ENCODE peak calls at places on chromosomes 4 and X, in eight cellular contexts. One of them, this sample, is unnamed.

GRCh38 chrX:124033821-124034220 is 72.3 kb downstream of the STAG2 start:
- DNase-seq in glutamatergic neuron: no peak
- DNase-seq in mucosa of descending colon: no peak
- DNase-seq in pancreas: no peak
- DNase-seq in hepatocyte: no peak
- DNase-seq in HL-60: no peak
- DNase-seq in choroid plexus epithelial cell: peak; percentile 38
- DNase-seq in bronchial epithelial cell: peak; percentile 22
- DNase-seq in this sample: no peak

GRCh38 chr4:26048378-26048882 is 134.4 kb downstream of the SMIM20 start:
- DNase-seq in glutamatergic neuron: no peak
- DNase-seq in mucosa of descending colon: no peak
- DNase-seq in pancreas: no peak
- DNase-seq in hepatocyte: peak; percentile 68
- DNase-seq in HL-60: no peak
- DNase-seq in choroid plexus epithelial cell: peak; percentile 92
- DNase-seq in bronchial epithelial cell: peak; percentile 82
- DNase-seq in this sample: no peak

GRCh38 chrX:989959-990510 is 222.4 kb downstream of the CRLF2 start:
- DNase-seq in glutamatergic neuron: no peak
- DNase-seq in mucosa of descending colon: peak; percentile 37
- DNase-seq in pancreas: peak; percentile 83
- DNase-seq in hepatocyte: peak; percentile 48
- DNase-seq in HL-60: peak; percentile 97
- DNase-seq in choroid plexus epithelial cell: peak; percentile 94
- DNase-seq in bronchial epithelial cell: peak; percentile 67
- DNase-seq in this sample: no peak

GRCh38 chrX:39675619-39676018 is 422.1 kb downstream of the BCOR start:
- DNase-seq in glutamatergic neuron: no peak
- DNase-seq in mucosa of descending colon: no peak
- DNase-seq in pancreas: no peak
- DNase-seq in hepatocyte: no peak
- DNase-seq in HL-60: no peak
- DNase-seq in choroid plexus epithelial cell: no peak
- DNase-seq in bronchial epithelial cell: peak; percentile 12
- DNase-seq in this sample: no peak

GRCh38 chrX:14095702-14096101 is 66.0 kb upstream of the GEMIN8 start:
- DNase-seq in glutamatergic neuron: peak; percentile 53
- DNase-seq in mucosa of descending colon: peak; percentile 25
- DNase-seq in pancreas: peak; percentile 30
- DNase-seq in hepatocyte: peak; percentile 62
- DNase-seq in HL-60: peak; percentile 42
- DNase-seq in choroid plexus epithelial cell: peak; percentile 78
- DNase-seq in bronchial epithelial cell: peak; percentile 48
- DNase-seq in this sample: no peak

GRCh38 chr4:109611045-109611616 is 51.1 kb downstream of the MCUB start:
- DNase-seq in glutamatergic neuron: no peak
- DNase-seq in mucosa of descending colon: no peak
- DNase-seq in pancreas: no peak
- DNase-seq in hepatocyte: peak; percentile 9
- DNase-seq in HL-60: no peak
- DNase-seq in choroid plexus epithelial cell: peak; percentile 33
- DNase-seq in bronchial epithelial cell: no peak
- DNase-seq in this sample: no peak

GRCh38 chrX:31658360-31658759 is 586.5 kb upstream of the FTHL17 start:
- DNase-seq in glutamatergic neuron: no peak
- DNase-seq in mucosa of descending colon: no peak
- DNase-seq in pancreas: no peak
- DNase-seq in hepatocyte: peak; percentile 22
- DNase-seq in HL-60: no peak
- DNase-seq in choroid plexus epithelial cell: peak; percentile 46
- DNase-seq in bronchial epithelial cell: peak; percentile 29
- DNase-seq in this sample: no peak

GRCh38 chr4:37982736-37983135 is 22.5 kb downstream of the PTTG2 start:
- DNase-seq in glutamatergic neuron: no peak
- DNase-seq in mucosa of descending colon: no peak
- DNase-seq in pancreas: no peak
- DNase-seq in hepatocyte: no peak
- DNase-seq in HL-60: no peak
- DNase-seq in choroid plexus epithelial cell: no peak
- DNase-seq in bronchial epithelial cell: no peak
- DNase-seq in this sample: no peak

GRCh38 chr4:4502694-4503311 is 39.0 kb downstream of the STX18 start:
- DNase-seq in glutamatergic neuron: no peak
- DNase-seq in mucosa of descending colon: no peak
- DNase-seq in pancreas: no peak
- DNase-seq in hepatocyte: no peak
- DNase-seq in HL-60: no peak
- DNase-seq in choroid plexus epithelial cell: peak; percentile 90
- DNase-seq in bronchial epithelial cell: no peak
- DNase-seq in this sample: no peak

GRCh38 chrX:57453901-57454300 is 137.9 kb upstream of the ZXDB start:
- DNase-seq in glutamatergic neuron: no peak
- DNase-seq in mucosa of descending colon: no peak
- DNase-seq in pancreas: no peak
- DNase-seq in hepatocyte: no peak
- DNase-seq in HL-60: peak; percentile 19
- DNase-seq in choroid plexus epithelial cell: peak; percentile 9
- DNase-seq in bronchial epithelial cell: peak; percentile 30
- DNase-seq in this sample: no peak

GRCh38 chr4:163679189-163679588 is 184.7 kb downstream of the TMA16 start:
- DNase-seq in glutamatergic neuron: no peak
- DNase-seq in mucosa of descending colon: no peak
- DNase-seq in pancreas: no peak
- DNase-seq in hepatocyte: peak; percentile 13
- DNase-seq in HL-60: no peak
- DNase-seq in choroid plexus epithelial cell: peak; percentile 59
- DNase-seq in bronchial epithelial cell: peak; percentile 25
- DNase-seq in this sample: no peak

GRCh38 chrX:72107320-72107719 is 24.4 kb downstream of the RTL5 start:
- DNase-seq in glutamatergic neuron: no peak
- DNase-seq in mucosa of descending colon: no peak
- DNase-seq in pancreas: no peak
- DNase-seq in hepatocyte: no peak
- DNase-seq in HL-60: peak; percentile 67
- DNase-seq in choroid plexus epithelial cell: peak; percentile 24
- DNase-seq in bronchial epithelial cell: peak; percentile 75
- DNase-seq in this sample: no peak

GRCh38 chrX:68705986-68706385 is 58.5 kb downstream of the STARD8 start:
- DNase-seq in glutamatergic neuron: no peak
- DNase-seq in mucosa of descending colon: no peak
- DNase-seq in pancreas: no peak
- DNase-seq in hepatocyte: no peak
- DNase-seq in HL-60: no peak
- DNase-seq in choroid plexus epithelial cell: no peak
- DNase-seq in bronchial epithelial cell: no peak
- DNase-seq in this sample: no peak

GRCh38 chrX:11908371-11908770 is 150.3 kb downstream of the MSL3 start:
- DNase-seq in glutamatergic neuron: no peak
- DNase-seq in mucosa of descending colon: no peak
- DNase-seq in pancreas: no peak
- DNase-seq in hepatocyte: peak; percentile 11
- DNase-seq in HL-60: peak; percentile 8
- DNase-seq in choroid plexus epithelial cell: peak; percentile 51
- DNase-seq in bronchial epithelial cell: peak; percentile 44
- DNase-seq in this sample: no peak

GRCh38 chr4:140099993-140100392 is 54.0 kb downstream of the MAML3 start:
- DNase-seq in glutamatergic neuron: peak; percentile 22
- DNase-seq in mucosa of descending colon: no peak
- DNase-seq in pancreas: no peak
- DNase-seq in hepatocyte: no peak
- DNase-seq in HL-60: peak; percentile 76
- DNase-seq in choroid plexus epithelial cell: no peak
- DNase-seq in bronchial epithelial cell: no peak
- DNase-seq in this sample: no peak

GRCh38 chr4:79178770-79179169 is 147.1 kb downstream of the NAA11 start:
- DNase-seq in glutamatergic neuron: no peak
- DNase-seq in mucosa of descending colon: no peak
- DNase-seq in pancreas: no peak
- DNase-seq in hepatocyte: no peak
- DNase-seq in HL-60: no peak
- DNase-seq in choroid plexus epithelial cell: peak; percentile 22
- DNase-seq in bronchial epithelial cell: no peak
- DNase-seq in this sample: no peak

GRCh38 chrX:134236690-134237362 is at the start of gene CCDC160:
- DNase-seq in glutamatergic neuron: peak; percentile 78
- DNase-seq in mucosa of descending colon: peak; percentile 43
- DNase-seq in pancreas: peak; percentile 69
- DNase-seq in hepatocyte: peak; percentile 68
- DNase-seq in HL-60: no peak
- DNase-seq in choroid plexus epithelial cell: peak; percentile 30
- DNase-seq in bronchial epithelial cell: no peak
- DNase-seq in this sample: no peak

GRCh38 chr4:83618431-83618830 is 82.5 kb downstream of the GPAT3 start:
- DNase-seq in glutamatergic neuron: no peak
- DNase-seq in mucosa of descending colon: no peak
- DNase-seq in pancreas: peak; percentile 43
- DNase-seq in hepatocyte: peak; percentile 81
- DNase-seq in HL-60: no peak
- DNase-seq in choroid plexus epithelial cell: peak; percentile 81
- DNase-seq in bronchial epithelial cell: peak; percentile 81
- DNase-seq in this sample: no peak

GRCh38 chr4:98630804-98631454 is 27.5 kb downstream of the TSPAN5 start:
- DNase-seq in glutamatergic neuron: no peak
- DNase-seq in mucosa of descending colon: no peak
- DNase-seq in pancreas: no peak
- DNase-seq in hepatocyte: no peak
- DNase-seq in HL-60: no peak
- DNase-seq in choroid plexus epithelial cell: no peak
- DNase-seq in bronchial epithelial cell: no peak
- DNase-seq in this sample: no peak

GRCh38 chrX:37912286-37912685 is 64.9 kb upstream of the DYNLT3 start:
- DNase-seq in glutamatergic neuron: no peak
- DNase-seq in mucosa of descending colon: no peak
- DNase-seq in pancreas: no peak
- DNase-seq in hepatocyte: peak; percentile 28
- DNase-seq in HL-60: no peak
- DNase-seq in choroid plexus epithelial cell: peak; percentile 30
- DNase-seq in bronchial epithelial cell: peak; percentile 64
- DNase-seq in this sample: no peak

GRCh38 chrX:37918703-37919102 is 71.3 kb upstream of the DYNLT3 start:
- DNase-seq in glutamatergic neuron: no peak
- DNase-seq in mucosa of descending colon: no peak
- DNase-seq in pancreas: no peak
- DNase-seq in hepatocyte: no peak
- DNase-seq in HL-60: no peak
- DNase-seq in choroid plexus epithelial cell: no peak
- DNase-seq in bronchial epithelial cell: no peak
- DNase-seq in this sample: no peak

GRCh38 chrX:37918168-37918567 is 70.8 kb upstream of the DYNLT3 start:
- DNase-seq in glutamatergic neuron: no peak
- DNase-seq in mucosa of descending colon: no peak
- DNase-seq in pancreas: no peak
- DNase-seq in hepatocyte: no peak
- DNase-seq in HL-60: no peak
- DNase-seq in choroid plexus epithelial cell: no peak
- DNase-seq in bronchial epithelial cell: no peak
- DNase-seq in this sample: no peak

GRCh38 chrX:37910186-37910585 is 62.8 kb upstream of the DYNLT3 start:
- DNase-seq in glutamatergic neuron: no peak
- DNase-seq in mucosa of descending colon: no peak
- DNase-seq in pancreas: no peak
- DNase-seq in hepatocyte: no peak
- DNase-seq in HL-60: no peak
- DNase-seq in choroid plexus epithelial cell: no peak
- DNase-seq in bronchial epithelial cell: no peak
- DNase-seq in this sample: no peak

GRCh38 chrX:37912797-37913196 is 65.4 kb upstream of the DYNLT3 start:
- DNase-seq in glutamatergic neuron: no peak
- DNase-seq in mucosa of descending colon: no peak
- DNase-seq in pancreas: no peak
- DNase-seq in hepatocyte: no peak
- DNase-seq in HL-60: no peak
- DNase-seq in choroid plexus epithelial cell: no peak
- DNase-seq in bronchial epithelial cell: no peak
- DNase-seq in this sample: no peak
- TF ChIP-seq CTCF in glutamatergic neuron: no peak
- TF ChIP-seq CTCF in mucosa of descending colon: no peak
- TF ChIP-seq CTCF in pancreas: no peak
- TF ChIP-seq CTCF in hepatocyte: no peak
- TF ChIP-seq CTCF in HL-60: no peak
- TF ChIP-seq CTCF in choroid plexus epithelial cell: no peak
- TF ChIP-seq CTCF in bronchial epithelial cell: no peak
- TF ChIP-seq CTCF in this sample: no peak

GRCh38 chr4:16513876-16514275 is 287.6 kb upstream of the TAPT1 start:
- DNase-seq in glutamatergic neuron: no peak
- DNase-seq in mucosa of descending colon: no peak
- DNase-seq in pancreas: no peak
- DNase-seq in hepatocyte: no peak
- DNase-seq in HL-60: no peak
- DNase-seq in choroid plexus epithelial cell: peak; percentile 11
- DNase-seq in bronchial epithelial cell: no peak
- DNase-seq in this sample: no peak

GRCh38 chr4:16521156-16521915 is 295.1 kb upstream of the TAPT1 start:
- DNase-seq in glutamatergic neuron: no peak
- DNase-seq in mucosa of descending colon: no peak
- DNase-seq in pancreas: no peak
- DNase-seq in hepatocyte: no peak
- DNase-seq in HL-60: no peak
- DNase-seq in choroid plexus epithelial cell: no peak
- DNase-seq in bronchial epithelial cell: no peak
- DNase-seq in this sample: no peak

GRCh38 chr4:16516796-16517413 is 290.6 kb upstream of the TAPT1 start:
- DNase-seq in glutamatergic neuron: peak; percentile 23
- DNase-seq in mucosa of descending colon: no peak
- DNase-seq in pancreas: no peak
- DNase-seq in hepatocyte: peak; percentile 76
- DNase-seq in HL-60: peak; percentile 14
- DNase-seq in choroid plexus epithelial cell: peak; percentile 94
- DNase-seq in bronchial epithelial cell: no peak
- DNase-seq in this sample: no peak
- TF ChIP-seq CTCF in glutamatergic neuron: no peak
- TF ChIP-seq CTCF in mucosa of descending colon: no peak
- TF ChIP-seq CTCF in pancreas: no peak
- TF ChIP-seq CTCF in hepatocyte: peak; percentile 54
- TF ChIP-seq CTCF in HL-60: no peak
- TF ChIP-seq CTCF in choroid plexus epithelial cell: peak; percentile 85
- TF ChIP-seq CTCF in bronchial epithelial cell: no peak
- TF ChIP-seq CTCF in this sample: peak; percentile 77

DNA sequence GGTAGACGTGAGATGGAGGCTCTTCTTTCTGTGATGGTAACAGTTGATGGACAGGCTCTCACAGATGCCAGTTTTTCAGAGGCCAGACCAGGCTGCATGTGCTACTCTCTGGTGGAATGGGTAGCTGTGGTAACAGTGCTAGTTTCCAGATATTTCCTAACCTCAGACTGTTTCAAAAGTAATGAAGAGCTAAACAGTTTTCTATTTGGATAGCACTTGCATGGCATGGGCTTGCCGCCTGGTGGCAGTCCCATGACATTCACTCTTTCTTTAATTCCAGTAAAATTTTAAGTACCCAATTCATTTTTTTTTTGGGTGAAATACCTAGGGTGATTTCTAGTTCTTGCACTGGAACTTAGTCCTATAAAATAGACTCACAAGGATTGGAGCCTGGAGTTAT is 220.2 kb upstream of the MAD2L1 start:
- DNase-seq in glutamatergic neuron: no peak
- DNase-seq in mucosa of descending colon: no peak
- DNase-seq in pancreas: no peak
- DNase-seq in hepatocyte: no peak
- DNase-seq in HL-60: no peak
- DNase-seq in choroid plexus epithelial cell: no peak
- DNase-seq in bronchial epithelial cell: no peak
- DNase-seq in this sample: no peak
- TF ChIP-seq CTCF in glutamatergic neuron: peak; percentile 54
- TF ChIP-seq CTCF in mucosa of descending colon: no peak
- TF ChIP-seq CTCF in pancreas: no peak
- TF ChIP-seq CTCF in hepatocyte: peak; percentile 27
- TF ChIP-seq CTCF in HL-60: no peak
- TF ChIP-seq CTCF in choroid plexus epithelial cell: peak; percentile 13
- TF ChIP-seq CTCF in bronchial epithelial cell: no peak
- TF ChIP-seq CTCF in this sample: no peak

GRCh38 chr4:5784960-5785611 is 74.1 kb downstream of the EVC start:
- DNase-seq in glutamatergic neuron: peak; percentile 42
- DNase-seq in mucosa of descending colon: no peak
- DNase-seq in pancreas: no peak
- DNase-seq in hepatocyte: no peak
- DNase-seq in HL-60: no peak
- DNase-seq in choroid plexus epithelial cell: no peak
- DNase-seq in bronchial epithelial cell: no peak
- DNase-seq in this sample: no peak
- TF ChIP-seq CTCF in glutamatergic neuron: no peak
- TF ChIP-seq CTCF in mucosa of descending colon: no peak
- TF ChIP-seq CTCF in pancreas: no peak
- TF ChIP-seq CTCF in hepatocyte: no peak
- TF ChIP-seq CTCF in HL-60: no peak
- TF ChIP-seq CTCF in choroid plexus epithelial cell: peak; percentile 23
- TF ChIP-seq CTCF in bronchial epithelial cell: no peak
- TF ChIP-seq CTCF in this sample: no peak